ENCODE peak calls at places on chromosomes 16 and 17, in ten cellular contexts. G is left ventricle myocardium inferior, O is neuronal stem cell, T is endodermal cell, F is heart right ventricle, N is brain microvascular endothelial cell, D is fibroblast of lung, Z is colonic mucosa, M is gastrocnemius medialis, S is suprapubic skin. Q is an unnamed sample.

GRCh38 chr17:62998665-62999393 is 32.8 kb downstream of the TANC2 start:
- DNase-seq in T (peak; percentile 59), O (no peak), G (no peak), S (no peak), N (no peak), F (no peak), Z (no peak), M (no peak), D (peak; percentile 48), Q (no peak)

GRCh38 chr17:61462734-61463067 is 10.5 kb downstream of the TBX4 start:
- DNase-seq in M (no peak), Z (no peak), F (no peak), T (no peak), S (peak; percentile 55), O (no peak), N (no peak), D (no peak), G (no peak), Q (no peak)

GRCh38 chr17:13508916-13509315 is 92.8 kb downstream of the HS3ST3A1 start:
- DNase-seq in G (no peak), Z (no peak), O (no peak), N (no peak), M (no peak), D (no peak), F (no peak), T (no peak), S (no peak), Q (no peak)

GRCh38 chr16:22355487-22355908 is 18.9 kb downstream of the CDR2 start:
- DNase-seq in N (no peak), F (no peak), D (no peak), O (no peak), Z (no peak), S (no peak), G (no peak), T (no peak), M (no peak), Q (peak; percentile 39)

GRCh38 chr17:48892940-48893645 is 506 bp downstream of the ATP5MC1 start:
- DNase-seq in S (no peak), N (no peak), G (no peak), M (no peak), Z (no peak), F (peak; percentile 25), O (no peak), T (peak; percentile 65), D (no peak), Q (no peak)

GRCh38 chr16:81888520-81889394 is 109.7 kb downstream of the PLCG2 start:
- DNase-seq in Z (no peak), T (no peak), M (no peak), F (no peak), S (no peak), D (no peak), G (no peak), O (no peak), N (no peak), Q (no peak)

GRCh38 chr17:16440814-16441629 is 25.7 kb downstream of the TRPV2 start:
- DNase-seq in G (no peak), F (no peak), N (no peak), D (peak; percentile 16), S (no peak), T (no peak), Z (no peak), M (no peak), O (no peak), Q (no peak)

GRCh38 chr17:61431594-61432311 is 20.5 kb upstream of the TBX4 start:
- DNase-seq in M (no peak), S (no peak), G (no peak), O (no peak), D (peak; percentile 27), T (peak; percentile 29), N (peak; percentile 60), Z (no peak), F (no peak), Q (no peak)

GRCh38 chr16:19559242-19559910 is 3.9 kb downstream of the VPS35L start:
- DNase-seq in N (peak; percentile 49), F (peak; percentile 23), G (no peak), Z (peak; percentile 34), M (no peak), S (no peak), O (peak; percentile 59), T (peak; percentile 58), D (peak; percentile 51), Q (no peak)

GRCh38 chr17:82400830-82401229 is 17.3 kb upstream of the HEXD start:
- DNase-seq in F (no peak), O (no peak), M (no peak), S (no peak), D (no peak), N (no peak), T (no peak), G (peak; percentile 47), Z (peak; percentile 35), Q (peak; percentile 33)

GRCh38 chr17:4032738-4033137 is 68.5 kb upstream of the ATP2A3 start:
- DNase-seq in N (no peak), S (no peak), Z (no peak), O (no peak), M (no peak), T (peak; percentile 71), G (no peak), D (no peak), F (no peak), Q (no peak)

GRCh38 chr17:4040784-4041183 is 76.5 kb upstream of the ATP2A3 start:
- DNase-seq in M (no peak), O (no peak), S (no peak), Z (no peak), D (no peak), T (no peak), G (no peak), N (no peak), F (no peak), Q (no peak)

GRCh38 chr17:4033751-4034251 is 69.6 kb upstream of the ATP2A3 start:
- DNase-seq in D (no peak), G (no peak), N (no peak), F (no peak), M (no peak), T (no peak), Z (peak; percentile 37), S (no peak), O (no peak), Q (no peak)

GRCh38 chr17:4035081-4035680 is 70.9 kb upstream of the ATP2A3 start:
- DNase-seq in O (no peak), T (no peak), Z (no peak), F (no peak), M (no peak), N (no peak), G (no peak), D (no peak), S (no peak), Q (no peak)

GRCh38 chr17:4038076-4038475 is 73.8 kb upstream of the ATP2A3 start:
- DNase-seq in F (no peak), S (no peak), D (no peak), G (no peak), O (no peak), T (no peak), N (no peak), M (no peak), Z (no peak), Q (no peak)
- H3K27ac ChIP-seq in F (no peak overlapping the region), S (no peak overlapping the region), D (no peak overlapping the region), G (no peak overlapping the region), O (no peak overlapping the region), T (no peak overlapping the region), N (no peak overlapping the region), M (peak overlapping the region; percentile 47), Z (no peak overlapping the region), Q (no peak overlapping the region)

GRCh38 chr16:2724816-2725348 is 4.9 kb upstream of the PRSS27 start:
- DNase-seq in O (no peak), G (no peak), Z (no peak), S (no peak), T (no peak), F (no peak), N (no peak), M (no peak), D (no peak), Q (no peak)
- H3K4me3 ChIP-seq in O (no peak overlapping the region), G (no peak overlapping the region), Z (no peak overlapping the region), S (no peak overlapping the region), T (no peak overlapping the region), F (no peak overlapping the region), N (no peak overlapping the region), M (no peak overlapping the region), D (no peak overlapping the region), Q (no peak overlapping the region)

GRCh38 chr17:57776366-57776765 is 31.3 kb upstream of the CCDC182 start:
- DNase-seq in G (no peak), S (no peak), M (no peak), Z (no peak), T (peak; percentile 30), D (no peak), N (no peak), O (no peak), F (no peak), Q (no peak)
- H3K27ac ChIP-seq in G (no peak overlapping the region), S (no peak overlapping the region), M (no peak overlapping the region), Z (no peak overlapping the region), T (no peak overlapping the region), D (no peak overlapping the region), N (no peak overlapping the region), O (no peak overlapping the region), F (no peak overlapping the region), Q (no peak overlapping the region)

GRCh38 chr17:64054304-64054703 is 33.9 kb upstream of the ICAM2 start:
- DNase-seq in N (no peak), F (no peak), T (no peak), G (no peak), S (no peak), O (no peak), D (no peak), M (no peak), Z (no peak), Q (no peak)
- H3K4me3 ChIP-seq in N (no peak overlapping the region), F (no peak overlapping the region), T (no peak overlapping the region), G (no peak overlapping the region), S (no peak overlapping the region), O (no peak overlapping the region), D (no peak overlapping the region), M (no peak overlapping the region), Z (no peak overlapping the region), Q (no peak overlapping the region)

DNA sequence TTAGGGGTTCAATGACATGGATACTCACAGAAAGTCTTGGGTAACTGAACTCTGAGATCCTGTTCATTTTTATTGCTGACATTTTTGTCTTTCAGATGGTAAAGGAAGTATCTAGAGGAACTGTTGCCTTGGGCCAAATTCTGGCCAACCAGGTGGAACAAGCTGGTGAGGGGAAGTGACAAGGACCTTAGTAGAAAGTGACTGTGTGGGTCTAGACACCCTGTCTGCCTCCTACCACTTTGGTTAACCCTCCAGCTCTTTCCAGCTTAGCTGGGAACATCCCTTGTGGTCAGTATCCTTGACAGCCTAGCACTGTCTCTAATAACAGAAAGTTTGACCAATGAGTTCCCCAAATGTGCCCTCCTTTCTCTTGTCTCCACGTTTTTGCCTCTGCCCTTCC is 28.8 kb upstream of the PRKCB start:
- DNase-seq in F (no peak), Z (no peak), N (no peak), G (no peak), D (no peak), S (no peak), O (no peak), M (no peak), T (no peak), Q (no peak)
- H3K27ac ChIP-seq in F (no peak overlapping the region), Z (no peak overlapping the region), N (no peak overlapping the region), G (no peak overlapping the region), D (no peak overlapping the region), S (no peak overlapping the region), O (no peak overlapping the region), M (no peak overlapping the region), T (no peak overlapping the region), Q (no peak overlapping the region)

DNA sequence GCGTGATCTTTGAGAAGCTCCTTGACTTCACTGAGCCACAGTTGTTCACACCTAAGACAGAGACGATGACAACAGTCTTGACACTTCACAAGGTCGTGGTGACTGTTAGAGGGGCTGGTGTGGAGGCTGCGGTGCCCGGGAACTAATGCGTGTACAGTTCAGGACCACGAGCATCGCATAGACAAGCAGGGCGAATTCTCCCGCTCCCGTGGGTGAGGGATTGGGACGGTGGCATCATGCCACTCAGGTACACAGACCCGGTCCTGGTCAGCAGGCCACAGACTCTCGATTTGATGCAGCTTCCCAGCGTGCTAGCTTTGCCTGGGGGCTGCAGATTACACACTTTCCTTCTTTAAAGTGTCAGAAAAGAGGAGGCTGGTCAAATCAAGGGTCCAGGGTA is 24.7 kb downstream of the CEP295NL start:
- DNase-seq in N (no peak), O (no peak), G (no peak), D (no peak), T (no peak), S (no peak), Z (no peak), F (no peak), M (no peak), Q (no peak)
- H3K4me3 ChIP-seq in N (no peak overlapping the region), O (peak overlapping the region; percentile 2), G (no peak overlapping the region), D (no peak overlapping the region), T (no peak overlapping the region), S (no peak overlapping the region), Z (no peak overlapping the region), F (no peak overlapping the region), M (no peak overlapping the region), Q (no peak overlapping the region)

Q was measured in CD4-positive, alpha-beta memory T cell.